ENCODE peak calls at places on chromosome 15, in nine cellular contexts. Y is NCI-H1694 treated with DMSO at 0.1 percent for 48 hours; A is neural crest cell; J is activated CD4-positive, alpha-beta T cell treated with anti-CD3 and anti-CD28 coated beads for 24 hours; L is activated T-helper 9 cell treated with anti-CD3 and anti-CD28 coated beads, Interleukin-2, amount 50 U/mL, for 16 hours; G is NCI-H524 treated with DMSO at 0.1 percent for 48 hours; B is keratinocyte; D is SHP77; M is A172. V is an unnamed sample.

GRCh38 chr15:70741107-70741511 is 22.2 kb downstream of the UACA start:
- DNase-seq in Y (no peak), A (no peak), J (no peak), L (no peak), G (no peak), B (no peak), D (no peak), M (no peak), V (no peak)

GRCh38 chr15:32824777-32825176 is 107.0 kb downstream of the GREM1 start:
- DNase-seq in Y (no peak), A (no peak), J (no peak), L (no peak), G (no peak), B (peak), D (no peak), M (peak), V (no peak)

GRCh38 chr15:47652213-47652852 is 65.0 kb upstream of the SEMA6D start:
- DNase-seq in Y (no peak), A (no peak), J (no peak), L (no peak), G (peak), B (no peak), D (no peak), M (no peak), V (no peak)

GRCh38 chr15:77541421-77542181 is 91.1 kb downstream of the LINGO1 start:
- DNase-seq in Y (no peak), A (no peak), J (no peak), L (no peak), G (peak), B (no peak), D (no peak), M (no peak), V (no peak)

GRCh38 chr15:64636541-64636940 is 138.8 kb downstream of the RBPMS2 start:
- DNase-seq in Y (no peak), A (no peak), J (no peak), L (no peak), G (no peak), B (no peak), D (no peak), M (no peak), V (no peak)

GRCh38 chr15:74869726-74870407 is 3.3 kb downstream of the SCAMP2 start:
- DNase-seq in Y (no peak), A (no peak), J (no peak), L (no peak), G (no peak), B (no peak), D (no peak), M (no peak), V (no peak)

GRCh38 chr15:94395626-94396025 is 164.3 kb downstream of the MCTP2 start:
- DNase-seq in Y (no peak), A (no peak), J (no peak), L (no peak), G (no peak), B (no peak), D (no peak), M (no peak), V (no peak)

GRCh38 chr15:49135342-49135857 is 20.0 kb downstream of the COPS2 start:
- DNase-seq in Y (no peak), A (no peak), J (no peak), L (no peak), G (no peak), B (no peak), D (no peak), M (peak), V (no peak)

GRCh38 chr15:42102646-42103235 is 8.4 kb upstream of the PLA2G4D start:
- DNase-seq in Y (no peak), A (no peak), J (no peak), L (no peak), G (no peak), B (no peak), D (no peak), M (peak), V (no peak)

GRCh38 chr15:39199076-39199475 is 381.8 kb upstream of the THBS1 start:
- DNase-seq in Y (no peak), A (no peak), J (no peak), L (no peak), G (no peak), B (no peak), D (no peak), M (no peak), V (peak)

GRCh38 chr15:70523192-70523591 is 240.2 kb downstream of the UACA start:
- DNase-seq in Y (no peak), A (no peak), J (no peak), L (no peak), G (no peak), B (no peak), D (no peak), M (no peak), V (no peak)

GRCh38 chr15:90064931-90065681 is 37.2 kb downstream of the IDH2 start:
- DNase-seq in Y (no peak), A (no peak), J (no peak), L (no peak), G (no peak), B (no peak), D (no peak), M (no peak), V (no peak)

GRCh38 chr15:80536231-80536630 is 132.0 kb downstream of the ARNT2 start:
- DNase-seq in Y (no peak), A (no peak), J (no peak), L (no peak), G (no peak), B (no peak), D (peak), M (no peak), V (no peak)

GRCh38 chr15:52515343-52515742 is 13.3 kb downstream of the MYO5A start:
- DNase-seq in Y (no peak), A (no peak), J (no peak), L (no peak), G (no peak), B (no peak), D (no peak), M (no peak), V (no peak)

GRCh38 chr15:51924146-51925068 is 47.2 kb downstream of the LEO1 start:
- DNase-seq in Y (no peak), A (peak), J (no peak), L (no peak), G (no peak), B (no peak), D (no peak), M (no peak), V (no peak)

GRCh38 chr15:63915888-63916731 is 82.4 kb upstream of the HERC1 start:
- DNase-seq in Y (no peak), A (no peak), J (no peak), L (no peak), G (peak), B (no peak), D (peak), M (peak), V (no peak)